ENCODE peak calls at places on chromosomes 5 and 9, in seven cellular contexts. H, F, R, L, Y, Q and X are unnamed samples.

GRCh38 chr5:143134269-143134668 is 269.2 kb downstream of the NR3C1 start:
- DNase-seq in F (peak), H (no peak), Y (no peak), R (peak), L (no peak), Q (no peak), X (no peak)

GRCh38 chr5:62538017-62538942 is 40.3 kb upstream of the LRRC70 start:
- DNase-seq in Q (no peak), Y (no peak), R (peak), F (peak), H (no peak), L (no peak), X (peak)

GRCh38 chr9:20092560-20092959 is 303.7 kb upstream of the SLC24A2 start:
- DNase-seq in L (no peak), F (no peak), H (no peak), R (no peak), Q (no peak), Y (no peak), X (no peak)

GRCh38 chr9:107336718-107337360 is 53.8 kb downstream of the RAD23B start:
- DNase-seq in H (no peak), R (peak), Q (no peak), Y (no peak), L (no peak), F (peak), X (no peak)

GRCh38 chr9:23638837-23639426 is 187.1 kb downstream of the ELAVL2 start:
- DNase-seq in F (no peak), Y (no peak), H (no peak), L (no peak), R (peak), Q (no peak), X (no peak)

GRCh38 chr9:33025572-33026347 is 687 bp downstream of the DNAJA1 start:
- DNase-seq in Y (peak), Q (peak), H (peak), R (peak), L (peak), F (peak), X (peak)

GRCh38 chr5:124236366-124237231 is 509.8 kb downstream of the ZNF608 start:
- DNase-seq in F (peak), L (no peak), H (no peak), R (no peak), Q (no peak), Y (no peak), X (no peak)

GRCh38 chr9:68844623-68845612 is 139.9 kb downstream of the PIP5K1B start:
- DNase-seq in R (peak), H (peak), Y (no peak), L (no peak), Q (peak), F (peak), X (peak)

GRCh38 chr5:82794876-82795275 is 282.3 kb downstream of the TMEM167A start:
- DNase-seq in L (no peak), R (peak), Q (no peak), Y (no peak), H (no peak), F (peak), X (no peak)

GRCh38 chr9:112819635-112820496 is 69.3 kb downstream of the SNX30 start:
- DNase-seq in F (peak), Q (peak), L (no peak), H (peak), R (peak), Y (no peak), X (peak)

GRCh38 chr9:7097040-7097715 is 339.4 kb downstream of the KDM4C start:
- DNase-seq in Q (no peak), H (no peak), Y (no peak), R (peak), L (no peak), F (no peak), X (no peak)

GRCh38 chr5:1050449-1051365 is 42.1 kb downstream of the NKD2 start:
- DNase-seq in L (no peak), Q (peak), F (no peak), H (no peak), R (no peak), Y (no peak), X (peak)

GRCh38 chr9:32426278-32426939 is 42.0 kb downstream of the ACO1 start:
- DNase-seq in F (peak), L (no peak), R (peak), Y (no peak), H (no peak), Q (no peak), X (peak)

GRCh38 chr9:90552317-90552716 is 90.3 kb downstream of the DIRAS2 start:
- DNase-seq in L (no peak), Y (no peak), H (no peak), R (no peak), Q (no peak), F (no peak), X (no peak)

GRCh38 chr5:5198815-5199214 is 58.7 kb downstream of the ADAMTS16 start:
- DNase-seq in H (no peak), F (no peak), Q (no peak), R (no peak), Y (no peak), L (no peak), X (no peak)

GRCh38 chr9:97803167-97804058 is 49.6 kb upstream of the FOXE1 start:
- DNase-seq in F (peak), H (peak), Q (peak), L (peak), Y (peak), R (peak), X (peak)

GRCh38 chr5:84088996-84089395 is 295.7 kb downstream of the EDIL3 start:
- DNase-seq in R (peak), F (peak), Y (no peak), L (no peak), Q (no peak), H (no peak), X (peak)

GRCh38 chr9:96495341-96495740 is 45.4 kb downstream of the HABP4 start:
- DNase-seq in Y (no peak), Q (no peak), R (peak), F (peak), L (no peak), H (no peak), X (peak)

GRCh38 chr5:138653502-138653901 is 78.3 kb upstream of the HSPA9 start:
- DNase-seq in F (peak), Q (no peak), H (no peak), R (peak), L (no peak), Y (no peak), X (peak)

GRCh38 chr5:80399553-80400239 is 8.2 kb upstream of the ZFYVE16 start:
- DNase-seq in F (peak), L (no peak), Q (no peak), R (peak), Y (no peak), H (no peak), X (peak)